ENCODE peak calls at places on chromosomes 6 and 20, in seven cellular contexts. One of them, this sample, is unnamed.

GRCh38 chr6:55276745-55277627 is 50.3 kb upstream of the GFRAL start:
- DNase-seq in aorta: no peak
- DNase-seq in CD8-positive, alpha-beta T cell: no peak
- DNase-seq in pancreas: no peak
- DNase-seq in AG04449: peak
- DNase-seq in epithelial cell of proximal tubule: peak
- DNase-seq in H7: no peak
- DNase-seq in this sample: peak

GRCh38 chr6:142737368-142738060 is 207.5 kb downstream of the HIVEP2 start:
- DNase-seq in CD8-positive, alpha-beta T cell: no peak
- DNase-seq in aorta: no peak
- DNase-seq in pancreas: no peak
- DNase-seq in H7: no peak
- DNase-seq in epithelial cell of proximal tubule: no peak
- DNase-seq in AG04449: no peak
- DNase-seq in this sample: no peak

GRCh38 chr6:123962508-123962907 is 158.8 kb downstream of the NKAIN2 start:
- DNase-seq in aorta: no peak
- DNase-seq in H7: no peak
- DNase-seq in pancreas: peak
- DNase-seq in CD8-positive, alpha-beta T cell: no peak
- DNase-seq in epithelial cell of proximal tubule: no peak
- DNase-seq in AG04449: no peak
- DNase-seq in this sample: no peak

GRCh38 chr6:159688977-159689376 is 4.1 kb downstream of the SOD2 start:
- DNase-seq in CD8-positive, alpha-beta T cell: no peak
- DNase-seq in AG04449: no peak
- DNase-seq in epithelial cell of proximal tubule: no peak
- DNase-seq in aorta: no peak
- DNase-seq in H7: no peak
- DNase-seq in pancreas: no peak
- DNase-seq in this sample: no peak

GRCh38 chr20:24492031-24492607 is 22.7 kb downstream of the SYNDIG1 start:
- DNase-seq in pancreas: no peak
- DNase-seq in H7: peak
- DNase-seq in AG04449: no peak
- DNase-seq in epithelial cell of proximal tubule: no peak
- DNase-seq in aorta: peak
- DNase-seq in CD8-positive, alpha-beta T cell: no peak
- DNase-seq in this sample: no peak

GRCh38 chr6:26107935-26108334 is 20.7 kb downstream of the HFE start:
- DNase-seq in aorta: no peak
- DNase-seq in epithelial cell of proximal tubule: no peak
- DNase-seq in AG04449: no peak
- DNase-seq in pancreas: no peak
- DNase-seq in CD8-positive, alpha-beta T cell: no peak
- DNase-seq in H7: no peak
- DNase-seq in this sample: no peak

GRCh38 chr6:72363844-72364740 is 257.8 kb upstream of the KCNQ5 start:
- DNase-seq in AG04449: peak
- DNase-seq in H7: no peak
- DNase-seq in aorta: no peak
- DNase-seq in epithelial cell of proximal tubule: peak
- DNase-seq in pancreas: no peak
- DNase-seq in CD8-positive, alpha-beta T cell: no peak
- DNase-seq in this sample: no peak

GRCh38 chr20:62647521-62648317 is 5.4 kb downstream of the SLCO4A1 start:
- DNase-seq in aorta: no peak
- DNase-seq in pancreas: no peak
- DNase-seq in H7: no peak
- DNase-seq in epithelial cell of proximal tubule: no peak
- DNase-seq in CD8-positive, alpha-beta T cell: no peak
- DNase-seq in AG04449: no peak
- DNase-seq in this sample: peak

GRCh38 chr20:36541227-36542018 is at the start of gene MYL9:
- DNase-seq in AG04449: no peak
- DNase-seq in aorta: peak
- DNase-seq in H7: peak
- DNase-seq in epithelial cell of proximal tubule: no peak
- DNase-seq in pancreas: peak
- DNase-seq in CD8-positive, alpha-beta T cell: no peak
- DNase-seq in this sample: no peak

GRCh38 chr20:37243937-37244571 is 17.6 kb downstream of the GHRH start:
- DNase-seq in aorta: no peak
- DNase-seq in AG04449: no peak
- DNase-seq in CD8-positive, alpha-beta T cell: no peak
- DNase-seq in epithelial cell of proximal tubule: no peak
- DNase-seq in pancreas: no peak
- DNase-seq in H7: no peak
- DNase-seq in this sample: peak

GRCh38 chr6:51675020-51675419 is 412.4 kb downstream of the PKHD1 start:
- DNase-seq in H7: no peak
- DNase-seq in epithelial cell of proximal tubule: no peak
- DNase-seq in AG04449: no peak
- DNase-seq in aorta: no peak
- DNase-seq in CD8-positive, alpha-beta T cell: no peak
- DNase-seq in pancreas: no peak
- DNase-seq in this sample: peak

GRCh38 chr6:28880894-28881780 is 42.6 kb downstream of the TRIM27 start:
- DNase-seq in aorta: peak
- DNase-seq in AG04449: no peak
- DNase-seq in epithelial cell of proximal tubule: no peak
- DNase-seq in CD8-positive, alpha-beta T cell: peak
- DNase-seq in pancreas: no peak
- DNase-seq in H7: peak
- DNase-seq in this sample: peak

GRCh38 chr6:132931937-132932336 is 117.6 kb downstream of the RPS12 start:
- DNase-seq in H7: no peak
- DNase-seq in CD8-positive, alpha-beta T cell: no peak
- DNase-seq in aorta: no peak
- DNase-seq in pancreas: no peak
- DNase-seq in AG04449: peak
- DNase-seq in epithelial cell of proximal tubule: peak
- DNase-seq in this sample: no peak

GRCh38 chr6:155402656-155403304 is 52.9 kb downstream of the NOX3 start:
- DNase-seq in epithelial cell of proximal tubule: no peak
- DNase-seq in AG04449: no peak
- DNase-seq in pancreas: no peak
- DNase-seq in aorta: no peak
- DNase-seq in H7: no peak
- DNase-seq in CD8-positive, alpha-beta T cell: no peak
- DNase-seq in this sample: peak

GRCh38 chr6:108497883-108498282 is 62.8 kb upstream of the FOXO3 start:
- DNase-seq in H7: peak
- DNase-seq in CD8-positive, alpha-beta T cell: no peak
- DNase-seq in epithelial cell of proximal tubule: peak
- DNase-seq in pancreas: no peak
- DNase-seq in AG04449: no peak
- DNase-seq in aorta: no peak
- DNase-seq in this sample: peak

GRCh38 chr20:42024653-42025052 is 406.5 kb upstream of the CHD6 start:
- DNase-seq in aorta: no peak
- DNase-seq in epithelial cell of proximal tubule: no peak
- DNase-seq in AG04449: no peak
- DNase-seq in CD8-positive, alpha-beta T cell: no peak
- DNase-seq in H7: peak
- DNase-seq in pancreas: no peak
- DNase-seq in this sample: no peak

GRCh38 chr6:74368746-74369145 is 672.7 kb downstream of the CD109 start:
- DNase-seq in H7: no peak
- DNase-seq in epithelial cell of proximal tubule: no peak
- DNase-seq in CD8-positive, alpha-beta T cell: no peak
- DNase-seq in aorta: no peak
- DNase-seq in AG04449: no peak
- DNase-seq in pancreas: no peak
- DNase-seq in this sample: no peak

GRCh38 chr6:20565291-20565690 is 31.0 kb downstream of the CDKAL1 start:
- DNase-seq in pancreas: no peak
- DNase-seq in aorta: no peak
- DNase-seq in H7: no peak
- DNase-seq in CD8-positive, alpha-beta T cell: no peak
- DNase-seq in AG04449: no peak
- DNase-seq in epithelial cell of proximal tubule: no peak
- DNase-seq in this sample: no peak

GRCh38 chr6:106511274-106512047 is 117.8 kb downstream of the RTN4IP1 start:
- DNase-seq in H7: peak
- DNase-seq in epithelial cell of proximal tubule: no peak
- DNase-seq in AG04449: no peak
- DNase-seq in CD8-positive, alpha-beta T cell: peak
- DNase-seq in pancreas: peak
- DNase-seq in aorta: peak
- DNase-seq in this sample: no peak

GRCh38 chr6:29762051-29762450 is 38.8 kb downstream of the HLA-F start:
- DNase-seq in AG04449: no peak
- DNase-seq in aorta: no peak
- DNase-seq in CD8-positive, alpha-beta T cell: no peak
- DNase-seq in epithelial cell of proximal tubule: no peak
- DNase-seq in H7: no peak
- DNase-seq in pancreas: no peak
- DNase-seq in this sample: no peak

GRCh38 chr20:44222969-44223368 is 12.4 kb upstream of the OSER1 start:
- DNase-seq in AG04449: no peak
- DNase-seq in pancreas: no peak
- DNase-seq in CD8-positive, alpha-beta T cell: no peak
- DNase-seq in epithelial cell of proximal tubule: no peak
- DNase-seq in aorta: no peak
- DNase-seq in H7: no peak
- DNase-seq in this sample: no peak

GRCh38 chr6:163418273-163419029 is 3.9 kb downstream of the QKI start:
- DNase-seq in AG04449: no peak
- DNase-seq in epithelial cell of proximal tubule: no peak
- DNase-seq in pancreas: no peak
- DNase-seq in H7: no peak
- DNase-seq in aorta: no peak
- DNase-seq in CD8-positive, alpha-beta T cell: no peak
- DNase-seq in this sample: no peak

GRCh38 chr20:17611290-17611539 is 41.3 kb downstream of the DSTN start:
- DNase-seq in pancreas: no peak
- DNase-seq in H7: no peak
- DNase-seq in AG04449: no peak
- DNase-seq in aorta: no peak
- DNase-seq in CD8-positive, alpha-beta T cell: no peak
- DNase-seq in epithelial cell of proximal tubule: no peak
- DNase-seq in this sample: no peak
- H3K4me3 ChIP-seq in pancreas: no peak
- H3K4me3 ChIP-seq in H7: no peak
- H3K4me3 ChIP-seq in AG04449: no peak
- H3K4me3 ChIP-seq in aorta: no peak
- H3K4me3 ChIP-seq in CD8-positive, alpha-beta T cell: peak
- H3K4me3 ChIP-seq in epithelial cell of proximal tubule: no peak
- H3K4me3 ChIP-seq in this sample: no peak

DNA sequence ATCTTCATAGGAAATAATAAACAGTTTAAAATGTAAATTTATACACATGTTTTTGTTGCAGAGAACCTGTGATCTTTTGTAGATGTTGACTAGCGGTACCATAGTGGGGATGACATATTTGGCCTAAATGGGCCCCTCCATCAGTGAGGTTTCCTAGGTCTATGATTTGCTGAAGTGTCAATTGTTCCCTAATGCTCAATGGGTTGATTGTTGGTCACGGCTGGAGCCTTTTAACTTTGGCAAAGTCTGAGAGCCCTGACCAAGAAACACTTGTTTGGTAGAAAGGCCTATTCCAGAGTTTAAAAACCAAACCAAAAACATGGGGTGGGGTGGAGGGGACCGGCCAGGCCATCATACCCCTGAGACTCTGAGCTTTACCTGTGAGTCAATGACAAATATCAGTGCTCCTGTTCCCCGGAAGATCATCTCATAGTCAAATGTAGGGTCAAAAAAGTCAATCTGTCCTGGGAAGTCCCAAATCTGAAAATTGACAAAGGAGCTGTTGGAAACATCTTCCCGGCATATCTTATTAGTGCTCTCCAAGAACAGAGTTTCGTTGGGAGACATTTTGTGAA is 25.1 kb downstream of the RRAGD start:
- DNase-seq in pancreas: no peak
- DNase-seq in H7: no peak
- DNase-seq in epithelial cell of proximal tubule: no peak
- DNase-seq in aorta: no peak
- DNase-seq in AG04449: no peak
- DNase-seq in CD8-positive, alpha-beta T cell: no peak
- DNase-seq in this sample: no peak
- H3K4me3 ChIP-seq in pancreas: no peak
- H3K4me3 ChIP-seq in H7: no peak
- H3K4me3 ChIP-seq in epithelial cell of proximal tubule: no peak
- H3K4me3 ChIP-seq in aorta: no peak
- H3K4me3 ChIP-seq in AG04449: no peak
- H3K4me3 ChIP-seq in CD8-positive, alpha-beta T cell: no peak
- H3K4me3 ChIP-seq in this sample: no peak

GRCh38 chr6:48110436-48111142 is 408 bp downstream of the PTCHD4 start:
- DNase-seq in H7: no peak
- DNase-seq in aorta: no peak
- DNase-seq in CD8-positive, alpha-beta T cell: no peak
- DNase-seq in pancreas: no peak
- DNase-seq in epithelial cell of proximal tubule: no peak
- DNase-seq in AG04449: no peak
- DNase-seq in this sample: no peak

GRCh38 chr6:48109902-48110301 is 1.1 kb downstream of the PTCHD4 start:
- DNase-seq in aorta: no peak
- DNase-seq in AG04449: no peak
- DNase-seq in H7: no peak
- DNase-seq in CD8-positive, alpha-beta T cell: no peak
- DNase-seq in epithelial cell of proximal tubule: no peak
- DNase-seq in pancreas: no peak
- DNase-seq in this sample: no peak

GRCh38 chr6:48113130-48113529 is 2.1 kb upstream of the PTCHD4 start:
- DNase-seq in pancreas: no peak
- DNase-seq in AG04449: no peak
- DNase-seq in epithelial cell of proximal tubule: no peak
- DNase-seq in H7: no peak
- DNase-seq in aorta: no peak
- DNase-seq in CD8-positive, alpha-beta T cell: no peak
- DNase-seq in this sample: no peak

GRCh38 chr6:48111575-48111974 is 578 bp upstream of the PTCHD4 start:
- DNase-seq in pancreas: no peak
- DNase-seq in AG04449: no peak
- DNase-seq in H7: no peak
- DNase-seq in aorta: no peak
- DNase-seq in CD8-positive, alpha-beta T cell: no peak
- DNase-seq in epithelial cell of proximal tubule: no peak
- DNase-seq in this sample: no peak

DNA sequence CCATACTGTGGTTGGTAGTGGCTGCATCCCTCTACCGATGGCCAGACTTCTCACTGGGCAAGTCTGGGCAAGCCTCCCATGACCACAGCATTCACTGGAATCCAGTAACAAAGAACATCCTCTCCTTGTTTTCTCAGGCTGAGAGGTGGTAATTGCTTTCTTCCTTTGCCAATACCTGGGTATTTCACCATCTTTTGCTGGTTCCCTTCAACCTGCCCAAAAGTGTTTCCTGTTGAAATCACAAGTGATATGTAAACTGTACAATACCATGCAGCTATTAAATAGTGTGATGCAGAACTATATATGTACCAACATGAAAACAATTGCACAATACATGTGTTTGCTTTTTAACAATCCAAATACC is at the start of gene PTCHD4:
- DNase-seq in pancreas: no peak
- DNase-seq in CD8-positive, alpha-beta T cell: no peak
- DNase-seq in epithelial cell of proximal tubule: no peak
- DNase-seq in AG04449: no peak
- DNase-seq in aorta: no peak
- DNase-seq in H7: peak
- DNase-seq in this sample: no peak
- H3K4me3 ChIP-seq in pancreas: no peak
- H3K4me3 ChIP-seq in CD8-positive, alpha-beta T cell: no peak
- H3K4me3 ChIP-seq in epithelial cell of proximal tubule: peak
- H3K4me3 ChIP-seq in AG04449: peak
- H3K4me3 ChIP-seq in aorta: no peak
- H3K4me3 ChIP-seq in H7: peak
- H3K4me3 ChIP-seq in this sample: no peak

GRCh38 chr6:38320817-38321216 is 318.9 kb downstream of the BTBD9 start:
- DNase-seq in CD8-positive, alpha-beta T cell: no peak
- DNase-seq in H7: no peak
- DNase-seq in aorta: no peak
- DNase-seq in AG04449: no peak
- DNase-seq in epithelial cell of proximal tubule: no peak
- DNase-seq in pancreas: no peak
- DNase-seq in this sample: no peak
- H3K4me3 ChIP-seq in CD8-positive, alpha-beta T cell: no peak
- H3K4me3 ChIP-seq in H7: no peak
- H3K4me3 ChIP-seq in aorta: no peak
- H3K4me3 ChIP-seq in AG04449: no peak
- H3K4me3 ChIP-seq in epithelial cell of proximal tubule: no peak
- H3K4me3 ChIP-seq in pancreas: no peak
- H3K4me3 ChIP-seq in this sample: no peak